ENCODE peak calls at places on chromosomes 11 and 22, in eight cellular contexts. A, O, L, P, W, B, Z and X are unnamed samples.

GRCh38 chr11:75269896-75270295 is 29.3 kb downstream of the TPBGL start:
- DNase-seq in W (peak; percentile 56), A (no peak), P (no peak), O (no peak), L (no peak), Z (no peak), B (no peak), X (peak; percentile 6)

GRCh38 chr11:80136991-80137390 is 696.2 kb upstream of the TENM4 start:
- DNase-seq in W (no peak), L (no peak), P (no peak), Z (no peak), A (no peak), B (no peak), O (no peak), X (no peak)

GRCh38 chr11:105878510-105878909 is 143.5 kb downstream of the MSANTD4 start:
- DNase-seq in A (no peak), L (no peak), P (no peak), W (no peak), Z (no peak), B (no peak), O (no peak), X (no peak)

GRCh38 chr22:43825651-43826050 is 13.5 kb upstream of the EFCAB6 start:
- DNase-seq in A (no peak), Z (no peak), O (no peak), L (no peak), P (no peak), B (no peak), W (no peak), X (no peak)

GRCh38 chr22:19783531-19784395 is 23.2 kb downstream of the TBX1 start:
- DNase-seq in Z (no peak), A (no peak), P (no peak), W (no peak), L (no peak), B (no peak), O (no peak), X (no peak)

GRCh38 chr11:134385774-134386565 is 26.1 kb downstream of the B3GAT1 start:
- DNase-seq in W (no peak), P (no peak), A (no peak), L (no peak), Z (no peak), B (no peak), O (no peak), X (no peak)

GRCh38 chr22:35966314-35967045 is 62.1 kb downstream of the RBFOX2 start:
- DNase-seq in A (no peak), W (no peak), O (no peak), B (no peak), L (peak; percentile 35), Z (no peak), P (no peak), X (no peak)

GRCh38 chr11:64009234-64009633 is 23.0 kb downstream of the OTUB1 start:
- DNase-seq in W (no peak), A (no peak), P (no peak), L (no peak), Z (no peak), O (no peak), B (no peak), X (no peak)

GRCh38 chr11:58567889-58568512 is 7.7 kb downstream of the LPXN start:
- DNase-seq in P (peak; percentile 58), B (no peak), A (no peak), W (peak; percentile 66), L (peak; percentile 54), Z (peak; percentile 31), O (peak; percentile 83), X (peak; percentile 76)

GRCh38 chr22:41857160-41857859 is 24.4 kb downstream of the SREBF2 start:
- DNase-seq in P (peak; percentile 21), W (no peak), L (peak; percentile 72), B (no peak), A (no peak), O (peak; percentile 77), Z (no peak), X (peak; percentile 65)

GRCh38 chr11:69285766-69286165 is 8.2 kb upstream of the MYEOV start:
- DNase-seq in Z (no peak), O (no peak), L (no peak), W (no peak), B (no peak), A (no peak), P (no peak), X (no peak)

GRCh38 chr11:128790200-128790599 is 76.9 kb downstream of the KCNJ1 start:
- DNase-seq in W (no peak), L (peak; percentile 70), B (no peak), Z (no peak), A (peak; percentile 60), O (no peak), P (peak; percentile 47), X (no peak)

GRCh38 chr11:70551323-70552166 is 153.2 kb downstream of the CTTN start:
- DNase-seq in W (no peak), A (no peak), L (peak; percentile 23), Z (no peak), O (peak; percentile 24), B (no peak), P (no peak), X (no peak)

GRCh38 chr11:68690671-68691401 is 6.5 kb downstream of the GAL start:
- DNase-seq in O (no peak), W (no peak), P (no peak), B (no peak), Z (no peak), A (no peak), L (no peak), X (no peak)

GRCh38 chr11:5690736-5691135 is 1.1 kb downstream of the TRIM22 start:
- DNase-seq in A (no peak), O (no peak), B (no peak), P (no peak), L (peak; percentile 13), W (no peak), Z (peak; percentile 33), X (no peak)

GRCh38 chr22:17777005-17777716 is 2.9 kb upstream of the BID start:
- DNase-seq in O (peak; percentile 84), Z (no peak), A (no peak), L (no peak), P (no peak), W (no peak), B (no peak), X (no peak)

GRCh38 chr11:2134022-2135010 is 4.9 kb downstream of the IGF2 start:
- DNase-seq in A (no peak), P (no peak), O (peak; percentile 31), B (no peak), W (no peak), L (no peak), Z (no peak), X (no peak)

GRCh38 chr11:58024601-58025091 is 965 bp downstream of the OR9Q1 start:
- DNase-seq in A (peak; percentile 38), W (peak; percentile 72), O (no peak), Z (peak; percentile 36), P (peak; percentile 48), B (peak; percentile 48), L (peak; percentile 60), X (no peak)

GRCh38 chr11:72617080-72617744 is 57.0 kb downstream of the PDE2A start:
- DNase-seq in Z (peak; percentile 59), L (peak; percentile 3), W (no peak), A (no peak), O (no peak), B (no peak), P (no peak), X (no peak)

DNA sequence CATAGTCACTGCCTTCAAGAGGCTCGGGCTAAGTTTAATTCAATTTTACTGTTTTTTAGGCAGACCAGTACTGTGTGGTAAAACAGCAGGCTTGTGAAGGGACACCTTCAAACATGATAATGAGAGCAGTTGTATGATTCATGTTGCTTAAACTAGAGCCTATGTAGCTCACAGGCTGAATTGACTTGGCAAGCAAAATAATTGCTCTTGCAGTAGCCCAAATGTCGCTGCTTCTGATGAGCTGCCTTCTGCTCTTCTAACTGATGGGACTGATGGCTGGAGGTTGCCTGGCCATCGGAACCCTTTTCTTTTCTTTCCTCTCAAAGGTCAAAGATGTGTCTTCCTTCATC is 137.6 kb downstream of the MAML2 start:
- DNase-seq in L (no peak), O (no peak), Z (no peak), B (no peak), A (no peak), W (no peak), P (no peak), X (no peak)
- H3K27ac ChIP-seq in L (no peak overlapping the region), O (peak overlapping the region; percentile 66), Z (no peak overlapping the region), B (no peak overlapping the region), A (peak overlapping the region; percentile 48), W (no peak overlapping the region), P (no peak overlapping the region), X (no peak overlapping the region)

DNA sequence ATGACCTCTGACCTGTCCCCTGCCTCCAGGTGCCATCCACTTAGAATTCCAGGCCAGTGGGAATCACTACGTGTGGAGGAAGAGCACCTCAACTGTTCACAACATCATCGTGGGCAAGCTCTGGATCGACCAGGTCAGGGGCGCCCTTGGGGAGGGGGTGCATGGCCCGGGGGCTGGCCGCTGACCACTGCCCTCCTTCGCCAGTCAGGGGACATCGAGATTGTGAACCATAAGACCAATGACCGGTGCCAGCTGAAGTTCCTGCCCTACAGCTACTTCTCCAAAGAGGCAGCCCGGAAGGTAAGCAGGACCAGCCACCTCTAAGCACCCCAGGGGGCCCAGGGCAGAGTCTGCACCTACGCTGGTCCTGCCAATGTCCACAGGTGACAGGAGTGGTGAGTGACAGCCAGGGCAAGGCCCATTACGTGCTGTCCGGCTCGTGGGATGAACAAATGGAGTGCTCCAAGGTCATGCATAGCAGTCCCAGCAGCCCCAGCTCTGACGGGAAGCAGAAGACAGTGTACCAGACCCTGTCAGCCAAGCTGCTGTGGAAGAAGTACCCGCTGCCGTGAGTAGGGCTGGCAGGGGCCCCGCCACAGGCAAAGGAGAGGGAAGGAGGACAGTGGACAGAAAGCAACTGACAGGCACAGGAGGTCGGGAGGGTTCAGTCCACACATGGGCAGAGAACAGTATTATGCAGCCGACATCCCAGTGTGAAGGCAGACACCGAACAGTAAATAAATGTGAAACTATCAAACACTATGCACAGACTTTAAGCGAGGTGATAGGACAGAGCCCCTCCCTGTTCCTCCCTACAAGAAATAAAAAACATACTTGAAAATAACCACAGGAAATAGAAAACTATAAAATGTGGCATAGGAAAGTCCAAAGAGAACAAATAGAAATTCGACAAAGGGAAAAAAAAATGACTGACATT is 74.9 kb downstream of the MORC2 start:
- DNase-seq in P (no peak), L (no peak), W (no peak), A (no peak), O (no peak), Z (no peak), B (no peak), X (peak; percentile 58)
- H3K36me3 ChIP-seq in P (no peaks in the 10 kb centered on the region), L (no peaks in the 10 kb centered on the region), W (peaks cover 12% of the 10 kb centered on the region), A (no peaks in the 10 kb centered on the region), O (no peaks in the 10 kb centered on the region), Z (no peaks in the 10 kb centered on the region), B (peaks cover 4% of the 10 kb centered on the region), X (peaks cover 5% of the 10 kb centered on the region)

DNA sequence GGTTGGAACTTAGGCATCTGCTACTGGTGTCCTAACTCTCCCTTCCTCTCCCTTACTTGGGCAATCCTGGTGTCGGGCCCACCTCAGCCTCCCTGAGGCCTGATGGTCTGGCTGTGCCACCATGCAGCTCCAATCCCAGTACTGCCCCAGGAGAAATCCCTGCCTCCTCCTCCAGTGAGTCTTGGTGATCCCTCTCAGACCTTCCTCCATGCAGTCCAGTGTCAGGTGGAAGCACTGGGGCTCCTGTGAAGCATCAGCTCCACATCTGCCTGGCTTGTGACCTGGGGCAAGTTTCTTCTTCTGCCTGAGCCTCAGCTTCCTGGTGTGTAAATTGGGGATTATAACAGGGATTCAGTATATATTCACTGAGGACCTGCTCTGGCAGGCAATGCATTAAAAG is 1.8 kb upstream of the PELI3 start:
- DNase-seq in Z (no peak), B (no peak), P (no peak), O (no peak), L (no peak), A (no peak), W (no peak), X (no peak)
- H3K4me3 ChIP-seq in Z (no peak overlapping the region), B (no peak overlapping the region), P (no peak overlapping the region), O (no peak overlapping the region), L (no peak overlapping the region), A (no peak overlapping the region), W (no peak overlapping the region), X (no peak overlapping the region)

GRCh38 chr11:62919476-62919875 is 1.7 kb downstream of the CHRM1 start:
- DNase-seq in A (no peak), O (no peak), B (no peak), Z (no peak), P (no peak), L (no peak), W (no peak), X (no peak)
- H3K27ac ChIP-seq in A (no peak overlapping the region), O (no peak overlapping the region), B (no peak overlapping the region), Z (no peak overlapping the region), P (no peak overlapping the region), L (no peak overlapping the region), W (no peak overlapping the region), X (no peak overlapping the region)